ENCODE peak calls at places on chromosomes 11 and 22, in nine cellular contexts. R, W, F, D, T, X, G, V and N are unnamed samples.

GRCh38 chr22:29009148-29009547 is 52.5 kb downstream of the C22orf31 start:
- DNase-seq in R (no peak), W (no peak), F (no peak), D (no peak), T (no peak), X (no peak), G (no peak), V (no peak), N (no peak)

GRCh38 chr11:117026593-117027330 is 71.5 kb downstream of the SIK3 start:
- DNase-seq in R (peak; percentile 31), W (no peak), F (no peak), D (no peak), T (peak; percentile 83), X (no peak), G (peak; percentile 71), V (no peak), N (no peak)

GRCh38 chr11:102332611-102332994 is 14.4 kb upstream of the BIRC2 start:
- DNase-seq in R (no peak), W (no peak), F (peak; percentile 26), D (no peak), T (no peak), X (no peak), G (no peak), V (no peak), N (no peak)

GRCh38 chr11:88179966-88180629 is 4.9 kb upstream of the RAB38 start:
- DNase-seq in R (no peak), W (no peak), F (no peak), D (no peak), T (peak; percentile 68), X (no peak), G (peak; percentile 27), V (no peak), N (no peak)

GRCh38 chr11:69902337-69902736 is 83.1 kb upstream of the FGF3 start:
- DNase-seq in R (no peak), W (no peak), F (no peak), D (no peak), T (no peak), X (no peak), G (no peak), V (no peak), N (no peak)

GRCh38 chr11:102791271-102792036 is 6.5 kb downstream of the MMP1 start:
- DNase-seq in R (no peak), W (no peak), F (no peak), D (no peak), T (no peak), X (no peak), G (no peak), V (no peak), N (no peak)

GRCh38 chr22:43042101-43042780 is 27.3 kb upstream of the PACSIN2 start:
- DNase-seq in R (no peak), W (no peak), F (no peak), D (no peak), T (peak; percentile 50), X (no peak), G (peak; percentile 70), V (no peak), N (no peak)

GRCh38 chr11:35347921-35348331 is 71.4 kb downstream of the SLC1A2 start:
- DNase-seq in R (peak; percentile 71), W (no peak), F (peak; percentile 8), D (peak; percentile 30), T (no peak), X (no peak), G (peak; percentile 75), V (no peak), N (peak; percentile 59)

GRCh38 chr11:80156062-80156461 is 715.2 kb upstream of the TENM4 start:
- DNase-seq in R (no peak), W (no peak), F (no peak), D (no peak), T (no peak), X (no peak), G (no peak), V (no peak), N (no peak)

GRCh38 chr11:77557553-77557952 is 32.2 kb upstream of the AQP11 start:
- DNase-seq in R (no peak), W (no peak), F (no peak), D (peak; percentile 64), T (peak; percentile 42), X (peak; percentile 31), G (peak; percentile 19), V (no peak), N (no peak)
- TF ChIP-seq CTCF in R (no peak), W (no peak), F (no peak), D (peak; percentile 68), T (peak; percentile 44), X (no peak), G (peak; percentile 33), V (peak; percentile 33), N (no peak)

GRCh38 chr11:106137061-106137460 is 59.6 kb downstream of the AASDHPPT start:
- DNase-seq in R (no peak), W (no peak), F (no peak), D (no peak), T (peak; percentile 65), X (no peak), G (no peak), V (no peak), N (no peak)

GRCh38 chr11:106137758-106138157 is 60.3 kb downstream of the AASDHPPT start:
- DNase-seq in R (no peak), W (no peak), F (no peak), D (no peak), T (no peak), X (no peak), G (no peak), V (no peak), N (no peak)

GRCh38 chr11:106132582-106133354 is 55.3 kb downstream of the AASDHPPT start:
- DNase-seq in R (no peak), W (no peak), F (no peak), D (no peak), T (no peak), X (no peak), G (no peak), V (no peak), N (no peak)

GRCh38 chr11:106131998-106132397 is 54.5 kb downstream of the AASDHPPT start:
- DNase-seq in R (no peak), W (no peak), F (no peak), D (peak; percentile 30), T (no peak), X (no peak), G (no peak), V (no peak), N (no peak)

DNA sequence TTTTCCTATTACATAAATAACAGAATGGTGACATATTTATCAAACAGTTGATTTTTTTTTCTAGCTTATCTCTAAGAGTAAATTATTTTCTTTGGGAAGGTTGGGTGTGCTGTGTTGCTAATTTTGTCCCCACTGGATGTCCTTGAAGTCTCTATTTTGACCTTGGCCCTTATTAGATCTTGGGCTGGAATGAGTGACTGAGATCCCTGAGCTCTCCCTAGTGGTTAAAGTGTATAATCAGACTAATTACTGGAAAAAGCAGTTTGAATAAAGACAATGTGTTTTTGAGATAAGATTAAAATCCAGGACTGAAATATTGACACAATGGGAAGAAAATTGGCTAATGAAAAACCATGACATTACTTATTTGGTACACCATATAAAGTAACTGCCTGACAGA is 56.1 kb downstream of the AASDHPPT start:
- DNase-seq in R (no peak), W (no peak), F (no peak), D (no peak), T (peak; percentile 31), X (no peak), G (no peak), V (no peak), N (no peak)
- TF ChIP-seq CTCF in R (peak; percentile 35), W (no peak), F (no peak), D (peak; percentile 60), T (peak; percentile 51), X (no peak), G (peak; percentile 2), V (no peak), N (peak; percentile 22)

GRCh38 chr11:1565173-1565903 is 6.7 kb downstream of the DUSP8 start:
- DNase-seq in R (no peak), W (peak; percentile 64), F (no peak), D (peak; percentile 25), T (no peak), X (peak; percentile 3), G (no peak), V (no peak), N (no peak)

GRCh38 chr11:1567052-1567720 is 4.9 kb downstream of the DUSP8 start:
- DNase-seq in R (no peak), W (no peak), F (no peak), D (peak; percentile 24), T (no peak), X (peak; percentile 7), G (no peak), V (no peak), N (no peak)

GRCh38 chr11:1565904-1566247 is 6.2 kb downstream of the DUSP8 start:
- DNase-seq in R (no peak), W (no peak), F (no peak), D (no peak), T (no peak), X (no peak), G (no peak), V (no peak), N (no peak)

GRCh38 chr11:1567721-1568100 is 4.4 kb downstream of the DUSP8 start:
- DNase-seq in R (no peak), W (no peak), F (no peak), D (peak; percentile 24), T (no peak), X (no peak), G (no peak), V (no peak), N (no peak)

GRCh38 chr11:1566381-1567051 is 5.6 kb downstream of the DUSP8 start:
- DNase-seq in R (no peak), W (no peak), F (peak; percentile 9), D (peak; percentile 35), T (no peak), X (peak; percentile 5), G (no peak), V (no peak), N (no peak)
- TF ChIP-seq CTCF in R (no peak), W (no peak), F (no peak), D (peak; percentile 43), T (peak; percentile 22), X (no peak), G (peak; percentile 23), V (no peak), N (no peak)

GRCh38 chr11:104823638-104824037 is 74.6 kb downstream of the CASP12 start:
- DNase-seq in R (no peak), W (no peak), F (no peak), D (no peak), T (peak; percentile 18), X (no peak), G (no peak), V (no peak), N (no peak)
- TF ChIP-seq CTCF in R (no peak), W (peak; percentile 6), F (no peak), D (no peak), T (no peak), X (no peak), G (no peak), V (peak; percentile 17), N (no peak)

GRCh38 chr11:44427432-44427831 is 117.5 kb upstream of the ALX4 start:
- DNase-seq in R (no peak), W (no peak), F (no peak), D (peak; percentile 65), T (no peak), X (no peak), G (no peak), V (no peak), N (no peak)
- TF ChIP-seq CTCF in R (peak; percentile 16), W (peak; percentile 10), F (no peak), D (peak; percentile 82), T (peak; percentile 43), X (no peak), G (peak; percentile 16), V (no peak), N (peak; percentile 24)